ENCODE peak calls at places on chromosomes 11 and 22, in nine cellular contexts. One of them, this sample, is unnamed.

GRCh38 chr22:38243007-38243775 is 29.6 kb downstream of the TMEM184B start:
- DNase-seq in PC-3: no peak
- DNase-seq in kidney: no peak
- DNase-seq in H9: no peak
- DNase-seq in neural progenitor cell: peak; percentile 65
- DNase-seq in neuronal stem cell: no peak
- DNase-seq in SK-N-SH: no peak
- DNase-seq in IMR-90: peak; percentile 78
- DNase-seq in endothelial cell of umbilical vein: no peak
- DNase-seq in this sample: no peak

GRCh38 chr22:33117821-33118220 is 59.6 kb upstream of the SYN3 start:
- DNase-seq in PC-3: no peak
- DNase-seq in kidney: no peak
- DNase-seq in H9: no peak
- DNase-seq in neural progenitor cell: no peak
- DNase-seq in neuronal stem cell: no peak
- DNase-seq in SK-N-SH: no peak
- DNase-seq in IMR-90: no peak
- DNase-seq in endothelial cell of umbilical vein: no peak
- DNase-seq in this sample: no peak

GRCh38 chr11:67548555-67549110 is 25.4 kb upstream of the CABP2 start:
- DNase-seq in PC-3: no peak
- DNase-seq in kidney: no peak
- DNase-seq in H9: no peak
- DNase-seq in neural progenitor cell: no peak
- DNase-seq in neuronal stem cell: no peak
- DNase-seq in SK-N-SH: no peak
- DNase-seq in IMR-90: no peak
- DNase-seq in endothelial cell of umbilical vein: no peak
- DNase-seq in this sample: no peak

GRCh38 chr11:128409476-128409875 is 177.9 kb downstream of the ETS1 start:
- DNase-seq in PC-3: peak; percentile 96
- DNase-seq in kidney: no peak
- DNase-seq in H9: no peak
- DNase-seq in neural progenitor cell: no peak
- DNase-seq in neuronal stem cell: no peak
- DNase-seq in SK-N-SH: no peak
- DNase-seq in IMR-90: peak; percentile 94
- DNase-seq in endothelial cell of umbilical vein: peak; percentile 72
- DNase-seq in this sample: no peak

GRCh38 chr22:49727881-49728563 is 99.7 kb downstream of the BRD1 start:
- DNase-seq in PC-3: no peak
- DNase-seq in kidney: no peak
- DNase-seq in H9: no peak
- DNase-seq in neural progenitor cell: no peak
- DNase-seq in neuronal stem cell: no peak
- DNase-seq in SK-N-SH: peak; percentile 27
- DNase-seq in IMR-90: no peak
- DNase-seq in endothelial cell of umbilical vein: no peak
- DNase-seq in this sample: no peak

GRCh38 chr11:117986981-117987495 is 844 bp downstream of the IL10RA start:
- DNase-seq in PC-3: peak; percentile 25
- DNase-seq in kidney: no peak
- DNase-seq in H9: no peak
- DNase-seq in neural progenitor cell: no peak
- DNase-seq in neuronal stem cell: no peak
- DNase-seq in SK-N-SH: no peak
- DNase-seq in IMR-90: no peak
- DNase-seq in endothelial cell of umbilical vein: no peak
- DNase-seq in this sample: peak; percentile 39

GRCh38 chr11:120031612-120032600 is 106.0 kb downstream of the TRIM29 start:
- DNase-seq in PC-3: no peak
- DNase-seq in kidney: no peak
- DNase-seq in H9: no peak
- DNase-seq in neural progenitor cell: no peak
- DNase-seq in neuronal stem cell: no peak
- DNase-seq in SK-N-SH: no peak
- DNase-seq in IMR-90: no peak
- DNase-seq in endothelial cell of umbilical vein: no peak
- DNase-seq in this sample: peak; percentile 47

GRCh38 chr11:104625246-104625645 is 273.0 kb downstream of the CASP12 start:
- DNase-seq in PC-3: peak; percentile 52
- DNase-seq in kidney: no peak
- DNase-seq in H9: no peak
- DNase-seq in neural progenitor cell: no peak
- DNase-seq in neuronal stem cell: no peak
- DNase-seq in SK-N-SH: no peak
- DNase-seq in IMR-90: peak; percentile 41
- DNase-seq in endothelial cell of umbilical vein: peak; percentile 25
- DNase-seq in this sample: no peak

GRCh38 chr11:70759846-70760245 is 361.5 kb downstream of the CTTN start:
- DNase-seq in PC-3: no peak
- DNase-seq in kidney: no peak
- DNase-seq in H9: no peak
- DNase-seq in neural progenitor cell: no peak
- DNase-seq in neuronal stem cell: no peak
- DNase-seq in SK-N-SH: no peak
- DNase-seq in IMR-90: no peak
- DNase-seq in endothelial cell of umbilical vein: no peak
- DNase-seq in this sample: no peak

GRCh38 chr11:116960916-116961315 is 123.5 kb upstream of the APOA1 start:
- DNase-seq in PC-3: peak; percentile 76
- DNase-seq in kidney: no peak
- DNase-seq in H9: no peak
- DNase-seq in neural progenitor cell: peak; percentile 5
- DNase-seq in neuronal stem cell: no peak
- DNase-seq in SK-N-SH: no peak
- DNase-seq in IMR-90: peak; percentile 83
- DNase-seq in endothelial cell of umbilical vein: peak; percentile 23
- DNase-seq in this sample: peak; percentile 60

GRCh38 chr11:132472411-132473205 is 1059.7 kb downstream of the OPCML start:
- DNase-seq in PC-3: no peak
- DNase-seq in kidney: no peak
- DNase-seq in H9: no peak
- DNase-seq in neural progenitor cell: no peak
- DNase-seq in neuronal stem cell: no peak
- DNase-seq in SK-N-SH: no peak
- DNase-seq in IMR-90: no peak
- DNase-seq in endothelial cell of umbilical vein: no peak
- DNase-seq in this sample: no peak

GRCh38 chr11:77698896-77699295 is 61.3 kb upstream of the CLNS1A start:
- DNase-seq in PC-3: no peak
- DNase-seq in kidney: no peak
- DNase-seq in H9: no peak
- DNase-seq in neural progenitor cell: no peak
- DNase-seq in neuronal stem cell: no peak
- DNase-seq in SK-N-SH: no peak
- DNase-seq in IMR-90: no peak
- DNase-seq in endothelial cell of umbilical vein: no peak
- DNase-seq in this sample: no peak

GRCh38 chr11:15764948-15765347 is 591.4 kb downstream of the SOX6 start:
- DNase-seq in PC-3: no peak
- DNase-seq in kidney: no peak
- DNase-seq in H9: no peak
- DNase-seq in neural progenitor cell: no peak
- DNase-seq in neuronal stem cell: no peak
- DNase-seq in SK-N-SH: no peak
- DNase-seq in IMR-90: no peak
- DNase-seq in endothelial cell of umbilical vein: no peak
- DNase-seq in this sample: peak; percentile 62

GRCh38 chr22:44086759-44087158 is 62.7 kb downstream of the PARVB start:
- DNase-seq in PC-3: no peak
- DNase-seq in kidney: no peak
- DNase-seq in H9: no peak
- DNase-seq in neural progenitor cell: no peak
- DNase-seq in neuronal stem cell: no peak
- DNase-seq in SK-N-SH: no peak
- DNase-seq in IMR-90: no peak
- DNase-seq in endothelial cell of umbilical vein: no peak
- DNase-seq in this sample: no peak

GRCh38 chr11:433641-434040 is 8.2 kb downstream of the ANO9 start:
- DNase-seq in PC-3: no peak
- DNase-seq in kidney: peak; percentile 70
- DNase-seq in H9: no peak
- DNase-seq in neural progenitor cell: no peak
- DNase-seq in neuronal stem cell: no peak
- DNase-seq in SK-N-SH: peak; percentile 28
- DNase-seq in IMR-90: no peak
- DNase-seq in endothelial cell of umbilical vein: no peak
- DNase-seq in this sample: no peak

GRCh38 chr11:108680267-108680666 is 15.4 kb downstream of the DDX10 start:
- DNase-seq in PC-3: no peak
- DNase-seq in kidney: no peak
- DNase-seq in H9: no peak
- DNase-seq in neural progenitor cell: no peak
- DNase-seq in neuronal stem cell: no peak
- DNase-seq in SK-N-SH: no peak
- DNase-seq in IMR-90: peak; percentile 39
- DNase-seq in endothelial cell of umbilical vein: no peak
- DNase-seq in this sample: no peak

GRCh38 chr11:123251656-123252344 is 56.8 kb upstream of the CLMP start:
- DNase-seq in PC-3: no peak
- DNase-seq in kidney: peak; percentile 92
- DNase-seq in H9: no peak
- DNase-seq in neural progenitor cell: no peak
- DNase-seq in neuronal stem cell: no peak
- DNase-seq in SK-N-SH: no peak
- DNase-seq in IMR-90: peak; percentile 63
- DNase-seq in endothelial cell of umbilical vein: no peak
- DNase-seq in this sample: no peak

GRCh38 chr11:120547871-120548681 is 36.5 kb downstream of the GRIK4 start:
- DNase-seq in PC-3: peak; percentile 95
- DNase-seq in kidney: peak; percentile 97
- DNase-seq in H9: no peak
- DNase-seq in neural progenitor cell: peak; percentile 53
- DNase-seq in neuronal stem cell: no peak
- DNase-seq in SK-N-SH: peak; percentile 90
- DNase-seq in IMR-90: peak; percentile 98
- DNase-seq in endothelial cell of umbilical vein: peak; percentile 91
- DNase-seq in this sample: no peak

DNA sequence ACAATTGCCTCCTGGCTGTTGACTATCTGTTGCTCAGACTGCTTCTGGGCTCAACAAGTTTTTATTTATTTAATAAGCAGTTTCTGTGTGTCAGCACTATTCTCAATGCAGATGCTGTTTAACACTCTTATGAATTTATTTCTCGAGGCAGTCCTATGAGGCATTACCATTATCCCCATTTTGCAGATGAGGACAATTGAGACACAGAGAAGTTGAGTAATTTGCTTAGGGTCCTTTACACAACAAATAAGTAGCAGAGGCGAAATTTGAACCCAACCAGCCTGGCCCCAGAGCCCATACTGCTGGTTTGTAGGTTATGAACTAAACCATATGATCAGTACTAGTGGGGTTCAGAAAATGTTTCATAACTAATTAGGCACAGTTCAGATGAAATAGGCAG is 58.7 kb downstream of the APIP start:
- DNase-seq in PC-3: no peak
- DNase-seq in kidney: no peak
- DNase-seq in H9: no peak
- DNase-seq in neural progenitor cell: no peak
- DNase-seq in neuronal stem cell: no peak
- DNase-seq in SK-N-SH: no peak
- DNase-seq in IMR-90: no peak
- DNase-seq in endothelial cell of umbilical vein: no peak
- DNase-seq in this sample: no peak
- H3K9ac ChIP-seq in PC-3: no peak overlapping the region
- H3K9ac ChIP-seq in kidney: no peak overlapping the region
- H3K9ac ChIP-seq in H9: no peak overlapping the region
- H3K9ac ChIP-seq in neural progenitor cell: no peak overlapping the region
- H3K9ac ChIP-seq in neuronal stem cell: no peak overlapping the region
- H3K9ac ChIP-seq in SK-N-SH: no peak overlapping the region
- H3K9ac ChIP-seq in IMR-90: no peak overlapping the region
- H3K9ac ChIP-seq in endothelial cell of umbilical vein: no peak overlapping the region
- H3K9ac ChIP-seq in this sample: no peak overlapping the region

GRCh38 chr11:17776213-17776875 is 41.8 kb downstream of the KCNC1 start:
- DNase-seq in PC-3: no peak
- DNase-seq in kidney: peak; percentile 37
- DNase-seq in H9: no peak
- DNase-seq in neural progenitor cell: no peak
- DNase-seq in neuronal stem cell: no peak
- DNase-seq in SK-N-SH: no peak
- DNase-seq in IMR-90: no peak
- DNase-seq in endothelial cell of umbilical vein: no peak
- DNase-seq in this sample: no peak
- H3K4me1 ChIP-seq in PC-3: no peaks in the 10 kb centered on the region
- H3K4me1 ChIP-seq in kidney: no peaks in the 10 kb centered on the region
- H3K4me1 ChIP-seq in H9: no peaks in the 10 kb centered on the region
- H3K4me1 ChIP-seq in neural progenitor cell: peaks cover 23% of the 10 kb centered on the region
- H3K4me1 ChIP-seq in neuronal stem cell: peaks cover 17% of the 10 kb centered on the region
- H3K4me1 ChIP-seq in SK-N-SH: no peaks in the 10 kb centered on the region
- H3K4me1 ChIP-seq in IMR-90: no peaks in the 10 kb centered on the region
- H3K4me1 ChIP-seq in endothelial cell of umbilical vein: no peaks in the 10 kb centered on the region
- H3K4me1 ChIP-seq in this sample: no peaks in the 10 kb centered on the region

GRCh38 chr11:9789919-9790318 is 126.0 kb downstream of the SWAP70 start:
- DNase-seq in PC-3: no peak
- DNase-seq in kidney: no peak
- DNase-seq in H9: no peak
- DNase-seq in neural progenitor cell: no peak
- DNase-seq in neuronal stem cell: no peak
- DNase-seq in SK-N-SH: no peak
- DNase-seq in IMR-90: no peak
- DNase-seq in endothelial cell of umbilical vein: no peak
- DNase-seq in this sample: no peak
- H3K9ac ChIP-seq in PC-3: no peak overlapping the region
- H3K9ac ChIP-seq in kidney: no peak overlapping the region
- H3K9ac ChIP-seq in H9: no peak overlapping the region
- H3K9ac ChIP-seq in neural progenitor cell: no peak overlapping the region
- H3K9ac ChIP-seq in neuronal stem cell: no peak overlapping the region
- H3K9ac ChIP-seq in SK-N-SH: no peak overlapping the region
- H3K9ac ChIP-seq in IMR-90: no peak overlapping the region
- H3K9ac ChIP-seq in endothelial cell of umbilical vein: no peak overlapping the region
- H3K9ac ChIP-seq in this sample: no peak overlapping the region

GRCh38 chr11:20030472-20030871 is 129.8 kb downstream of the DBX1 start:
- DNase-seq in PC-3: no peak
- DNase-seq in kidney: no peak
- DNase-seq in H9: no peak
- DNase-seq in neural progenitor cell: no peak
- DNase-seq in neuronal stem cell: no peak
- DNase-seq in SK-N-SH: no peak
- DNase-seq in IMR-90: no peak
- DNase-seq in endothelial cell of umbilical vein: no peak
- DNase-seq in this sample: no peak

GRCh38 chr11:20026629-20027545 is 133.4 kb downstream of the DBX1 start:
- DNase-seq in PC-3: peak; percentile 84
- DNase-seq in kidney: peak; percentile 87
- DNase-seq in H9: peak; percentile 98
- DNase-seq in neural progenitor cell: peak; percentile 88
- DNase-seq in neuronal stem cell: no peak
- DNase-seq in SK-N-SH: no peak
- DNase-seq in IMR-90: no peak
- DNase-seq in endothelial cell of umbilical vein: no peak
- DNase-seq in this sample: peak; percentile 97

GRCh38 chr11:20029193-20029592 is 131.1 kb downstream of the DBX1 start:
- DNase-seq in PC-3: no peak
- DNase-seq in kidney: no peak
- DNase-seq in H9: no peak
- DNase-seq in neural progenitor cell: no peak
- DNase-seq in neuronal stem cell: no peak
- DNase-seq in SK-N-SH: no peak
- DNase-seq in IMR-90: no peak
- DNase-seq in endothelial cell of umbilical vein: no peak
- DNase-seq in this sample: peak; percentile 49

GRCh38 chr11:20025331-20025840 is 134.9 kb downstream of the DBX1 start:
- DNase-seq in PC-3: no peak
- DNase-seq in kidney: no peak
- DNase-seq in H9: peak; percentile 39
- DNase-seq in neural progenitor cell: peak; percentile 56
- DNase-seq in neuronal stem cell: no peak
- DNase-seq in SK-N-SH: no peak
- DNase-seq in IMR-90: no peak
- DNase-seq in endothelial cell of umbilical vein: no peak
- DNase-seq in this sample: peak; percentile 75

GRCh38 chr11:20027546-20028014 is 132.7 kb downstream of the DBX1 start:
- DNase-seq in PC-3: no peak
- DNase-seq in kidney: no peak
- DNase-seq in H9: no peak
- DNase-seq in neural progenitor cell: no peak
- DNase-seq in neuronal stem cell: no peak
- DNase-seq in SK-N-SH: no peak
- DNase-seq in IMR-90: peak; percentile 37
- DNase-seq in endothelial cell of umbilical vein: no peak
- DNase-seq in this sample: no peak
- H3K4me1 ChIP-seq in PC-3: peaks cover 44% of the 10 kb centered on the region
- H3K4me1 ChIP-seq in kidney: peaks cover 4% of the 10 kb centered on the region
- H3K4me1 ChIP-seq in H9: peaks cover 51% of the 10 kb centered on the region
- H3K4me1 ChIP-seq in neural progenitor cell: peaks cover 76% of the 10 kb centered on the region
- H3K4me1 ChIP-seq in neuronal stem cell: peaks cover 24% of the 10 kb centered on the region
- H3K4me1 ChIP-seq in SK-N-SH: peaks cover 51% of the 10 kb centered on the region
- H3K4me1 ChIP-seq in IMR-90: peaks cover 25% of the 10 kb centered on the region
- H3K4me1 ChIP-seq in endothelial cell of umbilical vein: peaks cover 8% of the 10 kb centered on the region
- H3K4me1 ChIP-seq in this sample: peaks cover 38% of the 10 kb centered on the region

This sample was measured in endodermal cell.